ENCODE peak calls at places on chromosome 1, in ten cellular contexts. One of them, this sample, is unnamed.

GRCh38 chr1:28883242-28883616 is 31.1 kb upstream of the EPB41 start:
- DNase-seq in osteoblast: no peak
- DNase-seq in heart right ventricle: no peak
- DNase-seq in GM12864: no peak
- DNase-seq in HL-60: no peak
- DNase-seq in stomach: no peak
- DNase-seq in gastrocnemius medialis: no peak
- DNase-seq in fibroblast of pulmonary artery: no peak
- DNase-seq in thoracic aorta: no peak
- DNase-seq in dorsolateral prefrontal cortex: no peak
- DNase-seq in this sample: no peak

GRCh38 chr1:111559736-111560279 is 56.4 kb upstream of the ADORA3 start:
- DNase-seq in gastrocnemius medialis: no peak
- DNase-seq in osteoblast: peak; percentile 60
- DNase-seq in fibroblast of pulmonary artery: peak; percentile 42
- DNase-seq in stomach: no peak
- DNase-seq in GM12864: no peak
- DNase-seq in HL-60: no peak
- DNase-seq in dorsolateral prefrontal cortex: no peak
- DNase-seq in thoracic aorta: no peak
- DNase-seq in heart right ventricle: no peak
- DNase-seq in this sample: no peak

GRCh38 chr1:159877695-159878444 is 15.4 kb upstream of the VSIG8 start:
- DNase-seq in heart right ventricle: no peak
- DNase-seq in osteoblast: no peak
- DNase-seq in gastrocnemius medialis: no peak
- DNase-seq in GM12864: no peak
- DNase-seq in stomach: peak; percentile 58
- DNase-seq in fibroblast of pulmonary artery: no peak
- DNase-seq in thoracic aorta: no peak
- DNase-seq in dorsolateral prefrontal cortex: no peak
- DNase-seq in HL-60: no peak
- DNase-seq in this sample: no peak

GRCh38 chr1:55275976-55276375 is 60.8 kb upstream of the USP24 start:
- DNase-seq in GM12864: no peak
- DNase-seq in stomach: no peak
- DNase-seq in osteoblast: no peak
- DNase-seq in HL-60: no peak
- DNase-seq in heart right ventricle: no peak
- DNase-seq in fibroblast of pulmonary artery: peak; percentile 31
- DNase-seq in gastrocnemius medialis: no peak
- DNase-seq in dorsolateral prefrontal cortex: no peak
- DNase-seq in thoracic aorta: no peak
- DNase-seq in this sample: no peak

GRCh38 chr1:158972841-158973240 is 36.9 kb upstream of the IFI16 start:
- DNase-seq in stomach: no peak
- DNase-seq in fibroblast of pulmonary artery: peak; percentile 14
- DNase-seq in heart right ventricle: no peak
- DNase-seq in gastrocnemius medialis: no peak
- DNase-seq in thoracic aorta: no peak
- DNase-seq in GM12864: peak; percentile 13
- DNase-seq in osteoblast: no peak
- DNase-seq in HL-60: no peak
- DNase-seq in dorsolateral prefrontal cortex: no peak
- DNase-seq in this sample: no peak

GRCh38 chr1:97832490-97832889 is 88.3 kb downstream of the DPYD start:
- DNase-seq in HL-60: no peak
- DNase-seq in dorsolateral prefrontal cortex: no peak
- DNase-seq in thoracic aorta: no peak
- DNase-seq in gastrocnemius medialis: no peak
- DNase-seq in fibroblast of pulmonary artery: peak; percentile 44
- DNase-seq in stomach: no peak
- DNase-seq in GM12864: no peak
- DNase-seq in heart right ventricle: peak; percentile 60
- DNase-seq in osteoblast: no peak
- DNase-seq in this sample: no peak

GRCh38 chr1:245217853-245218608 is 63.2 kb downstream of the KIF26B start:
- DNase-seq in dorsolateral prefrontal cortex: no peak
- DNase-seq in heart right ventricle: no peak
- DNase-seq in GM12864: no peak
- DNase-seq in thoracic aorta: no peak
- DNase-seq in stomach: no peak
- DNase-seq in fibroblast of pulmonary artery: no peak
- DNase-seq in osteoblast: peak; percentile 57
- DNase-seq in HL-60: no peak
- DNase-seq in gastrocnemius medialis: no peak
- DNase-seq in this sample: no peak

GRCh38 chr1:72431810-72432209 is 149.5 kb upstream of the NEGR1 start:
- DNase-seq in stomach: no peak
- DNase-seq in thoracic aorta: no peak
- DNase-seq in heart right ventricle: no peak
- DNase-seq in dorsolateral prefrontal cortex: no peak
- DNase-seq in GM12864: no peak
- DNase-seq in HL-60: no peak
- DNase-seq in gastrocnemius medialis: no peak
- DNase-seq in fibroblast of pulmonary artery: no peak
- DNase-seq in osteoblast: no peak
- DNase-seq in this sample: no peak

DNA sequence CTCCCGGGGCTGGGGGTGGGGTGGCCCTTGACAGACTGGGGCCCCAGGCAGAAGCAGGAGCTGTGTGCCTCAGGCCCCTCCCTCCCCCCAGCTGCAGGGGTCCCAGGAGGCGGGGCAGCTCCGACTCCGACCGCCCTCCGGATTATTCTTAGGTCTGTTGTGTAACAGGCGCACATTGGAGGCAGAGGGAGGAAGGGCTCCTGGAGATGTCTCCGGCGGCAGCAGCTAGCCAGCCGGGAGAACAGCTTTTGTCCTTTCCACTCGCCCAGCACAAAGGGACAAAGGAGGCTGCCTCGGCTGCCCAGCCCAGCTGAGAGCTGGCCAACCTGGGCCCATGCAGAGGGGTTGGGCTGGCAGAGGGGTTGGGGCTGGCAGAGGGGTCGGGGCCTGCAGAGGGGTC is 29.7 kb upstream of the PLCH2 start:
- DNase-seq in GM12864: no peak
- DNase-seq in HL-60: no peak
- DNase-seq in fibroblast of pulmonary artery: no peak
- DNase-seq in heart right ventricle: no peak
- DNase-seq in stomach: no peak
- DNase-seq in thoracic aorta: no peak
- DNase-seq in gastrocnemius medialis: no peak
- DNase-seq in osteoblast: no peak
- DNase-seq in dorsolateral prefrontal cortex: peak; percentile 68
- DNase-seq in this sample: no peak
- H3K4me3 ChIP-seq in GM12864: no peak overlapping the region
- H3K4me3 ChIP-seq in HL-60: no peak overlapping the region
- H3K4me3 ChIP-seq in fibroblast of pulmonary artery: no peak overlapping the region
- H3K4me3 ChIP-seq in heart right ventricle: no peak overlapping the region
- H3K4me3 ChIP-seq in stomach: no peak overlapping the region
- H3K4me3 ChIP-seq in thoracic aorta: no peak overlapping the region
- H3K4me3 ChIP-seq in gastrocnemius medialis: no peak overlapping the region
- H3K4me3 ChIP-seq in osteoblast: no peak overlapping the region
- H3K4me3 ChIP-seq in dorsolateral prefrontal cortex: peak overlapping the region; percentile 29
- H3K4me3 ChIP-seq in this sample: no peak overlapping the region

GRCh38 chr1:145729661-145730436 is 10.6 kb downstream of the CD160 start:
- DNase-seq in thoracic aorta: no peak
- DNase-seq in fibroblast of pulmonary artery: no peak
- DNase-seq in gastrocnemius medialis: no peak
- DNase-seq in dorsolateral prefrontal cortex: no peak
- DNase-seq in stomach: no peak
- DNase-seq in osteoblast: no peak
- DNase-seq in GM12864: no peak
- DNase-seq in HL-60: no peak
- DNase-seq in heart right ventricle: no peak
- DNase-seq in this sample: no peak

GRCh38 chr1:145730467-145730866 is 11.2 kb downstream of the CD160 start:
- DNase-seq in stomach: no peak
- DNase-seq in gastrocnemius medialis: no peak
- DNase-seq in fibroblast of pulmonary artery: no peak
- DNase-seq in HL-60: no peak
- DNase-seq in osteoblast: no peak
- DNase-seq in heart right ventricle: no peak
- DNase-seq in GM12864: no peak
- DNase-seq in thoracic aorta: no peak
- DNase-seq in dorsolateral prefrontal cortex: no peak
- DNase-seq in this sample: no peak

GRCh38 chr1:145729196-145729595 is 9.9 kb downstream of the CD160 start:
- DNase-seq in dorsolateral prefrontal cortex: no peak
- DNase-seq in heart right ventricle: no peak
- DNase-seq in osteoblast: no peak
- DNase-seq in fibroblast of pulmonary artery: peak; percentile 21
- DNase-seq in gastrocnemius medialis: no peak
- DNase-seq in GM12864: no peak
- DNase-seq in thoracic aorta: no peak
- DNase-seq in HL-60: no peak
- DNase-seq in stomach: no peak
- DNase-seq in this sample: no peak

GRCh38 chr1:145736191-145736590 is 16.9 kb downstream of the CD160 start:
- DNase-seq in dorsolateral prefrontal cortex: no peak
- DNase-seq in HL-60: no peak
- DNase-seq in heart right ventricle: no peak
- DNase-seq in gastrocnemius medialis: no peak
- DNase-seq in osteoblast: no peak
- DNase-seq in thoracic aorta: no peak
- DNase-seq in fibroblast of pulmonary artery: no peak
- DNase-seq in GM12864: no peak
- DNase-seq in stomach: no peak
- DNase-seq in this sample: no peak

DNA sequence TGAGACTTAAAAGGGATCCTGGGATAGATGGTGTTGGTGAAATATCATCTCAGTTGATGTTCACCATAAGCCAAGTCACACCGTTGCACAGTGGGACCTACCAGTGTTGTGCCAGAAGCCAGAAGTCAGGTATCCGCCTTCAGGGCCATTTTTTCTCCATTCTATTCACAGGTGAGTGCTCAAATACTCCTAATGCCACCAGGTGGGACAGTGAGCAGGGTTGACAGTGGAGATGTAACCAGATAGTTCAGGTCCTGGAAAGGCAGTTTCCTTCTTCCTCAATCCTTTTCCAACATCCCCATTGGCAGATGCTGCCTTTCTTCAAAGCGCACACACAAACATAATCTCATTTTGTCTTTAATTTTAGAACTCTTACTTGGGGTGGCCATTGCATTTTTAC is 11.6 kb downstream of the CD160 start:
- DNase-seq in fibroblast of pulmonary artery: no peak
- DNase-seq in HL-60: no peak
- DNase-seq in osteoblast: no peak
- DNase-seq in GM12864: no peak
- DNase-seq in gastrocnemius medialis: no peak
- DNase-seq in stomach: no peak
- DNase-seq in thoracic aorta: no peak
- DNase-seq in heart right ventricle: no peak
- DNase-seq in dorsolateral prefrontal cortex: no peak
- DNase-seq in this sample: no peak
- TF ChIP-seq CTCF in fibroblast of pulmonary artery: no peak
- TF ChIP-seq CTCF in HL-60: no peak
- TF ChIP-seq CTCF in osteoblast: no peak
- TF ChIP-seq CTCF in GM12864: no peak
- TF ChIP-seq CTCF in gastrocnemius medialis: no peak
- TF ChIP-seq CTCF in stomach: no peak
- TF ChIP-seq CTCF in thoracic aorta: no peak
- TF ChIP-seq CTCF in heart right ventricle: no peak
- TF ChIP-seq CTCF in dorsolateral prefrontal cortex: no peak
- TF ChIP-seq CTCF in this sample: no peak

DNA sequence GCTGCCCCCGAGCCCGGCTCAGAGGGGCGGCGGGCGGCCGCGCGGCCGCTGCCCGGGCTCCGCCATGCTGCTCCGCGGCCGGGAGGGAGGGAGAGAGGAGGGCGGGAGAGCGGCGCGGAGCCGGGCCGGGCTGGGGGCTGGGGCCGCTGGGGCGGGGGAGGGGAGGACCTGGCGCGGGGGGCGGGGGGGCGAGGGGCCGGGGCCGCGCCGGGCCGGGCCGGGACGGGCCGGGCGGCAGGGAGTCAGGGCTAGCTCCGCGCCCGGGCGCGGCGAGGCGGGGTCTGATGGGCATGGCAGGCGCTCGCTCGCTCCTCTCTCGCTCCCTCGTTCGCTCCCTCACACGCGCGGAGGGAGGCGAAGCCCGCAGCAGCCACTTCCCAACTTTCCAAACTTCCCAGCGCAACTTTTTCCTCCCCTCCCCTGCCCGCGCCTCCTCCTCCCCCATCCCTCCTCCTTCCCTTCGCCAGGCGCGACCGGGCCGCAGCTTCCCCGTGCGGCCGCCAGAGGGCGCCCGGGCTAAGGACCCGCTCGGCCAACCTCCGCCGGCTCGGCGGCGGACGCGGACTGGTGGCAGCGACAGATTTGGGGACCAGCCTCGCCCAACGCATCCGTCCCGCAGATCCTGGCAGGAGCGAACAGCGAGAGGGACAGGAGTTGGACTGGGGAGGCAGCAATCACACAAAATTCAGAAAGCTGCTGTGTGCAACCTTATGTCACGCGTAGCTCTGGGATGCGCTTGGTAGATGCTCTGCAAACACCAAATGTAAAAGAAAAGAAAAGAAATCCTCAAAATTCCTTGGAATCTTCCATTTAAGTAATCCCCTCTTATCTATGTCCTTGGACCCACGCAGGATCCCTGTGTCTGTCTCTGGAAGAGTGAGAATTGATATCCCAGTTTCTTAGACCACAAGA is at the start of gene TRABD2B:
- DNase-seq in gastrocnemius medialis: peak; percentile 65
- DNase-seq in osteoblast: peak; percentile 100
- DNase-seq in dorsolateral prefrontal cortex: peak; percentile 77
- DNase-seq in fibroblast of pulmonary artery: peak; percentile 69
- DNase-seq in stomach: peak; percentile 79
- DNase-seq in HL-60: peak; percentile 35
- DNase-seq in GM12864: no peak
- DNase-seq in thoracic aorta: peak; percentile 43
- DNase-seq in heart right ventricle: peak; percentile 76
- DNase-seq in this sample: no peak
- H3K4me3 ChIP-seq in gastrocnemius medialis: peak within 1 kb of the TSS; percentile 60
- H3K4me3 ChIP-seq in osteoblast: peak within 1 kb of the TSS; percentile 58
- H3K4me3 ChIP-seq in dorsolateral prefrontal cortex: peak within 1 kb of the TSS; percentile 64
- H3K4me3 ChIP-seq in fibroblast of pulmonary artery: peak within 1 kb of the TSS; percentile 47
- H3K4me3 ChIP-seq in stomach: peak within 1 kb of the TSS; percentile 73
- H3K4me3 ChIP-seq in HL-60: peak within 1 kb of the TSS; percentile 37
- H3K4me3 ChIP-seq in GM12864: no peak within 1 kb of the TSS
- H3K4me3 ChIP-seq in thoracic aorta: peak within 1 kb of the TSS; percentile 88
- H3K4me3 ChIP-seq in heart right ventricle: peak within 1 kb of the TSS; percentile 72
- H3K4me3 ChIP-seq in this sample: peak within 1 kb of the TSS; percentile 50

GRCh38 chr1:243898278-243898677 is 48.2 kb upstream of the AKT3 start:
- DNase-seq in stomach: no peak
- DNase-seq in HL-60: no peak
- DNase-seq in heart right ventricle: no peak
- DNase-seq in thoracic aorta: no peak
- DNase-seq in gastrocnemius medialis: no peak
- DNase-seq in fibroblast of pulmonary artery: no peak
- DNase-seq in GM12864: no peak
- DNase-seq in osteoblast: no peak
- DNase-seq in dorsolateral prefrontal cortex: no peak
- DNase-seq in this sample: no peak

GRCh38 chr1:243903023-243903422 is 53.0 kb upstream of the AKT3 start:
- DNase-seq in heart right ventricle: no peak
- DNase-seq in stomach: no peak
- DNase-seq in osteoblast: no peak
- DNase-seq in GM12864: no peak
- DNase-seq in dorsolateral prefrontal cortex: no peak
- DNase-seq in HL-60: no peak
- DNase-seq in fibroblast of pulmonary artery: no peak
- DNase-seq in thoracic aorta: no peak
- DNase-seq in gastrocnemius medialis: no peak
- DNase-seq in this sample: no peak

GRCh38 chr1:243902100-243902499 is 52.1 kb upstream of the AKT3 start:
- DNase-seq in gastrocnemius medialis: no peak
- DNase-seq in thoracic aorta: no peak
- DNase-seq in HL-60: no peak
- DNase-seq in dorsolateral prefrontal cortex: no peak
- DNase-seq in fibroblast of pulmonary artery: no peak
- DNase-seq in stomach: no peak
- DNase-seq in osteoblast: no peak
- DNase-seq in heart right ventricle: no peak
- DNase-seq in GM12864: no peak
- DNase-seq in this sample: no peak

DNA sequence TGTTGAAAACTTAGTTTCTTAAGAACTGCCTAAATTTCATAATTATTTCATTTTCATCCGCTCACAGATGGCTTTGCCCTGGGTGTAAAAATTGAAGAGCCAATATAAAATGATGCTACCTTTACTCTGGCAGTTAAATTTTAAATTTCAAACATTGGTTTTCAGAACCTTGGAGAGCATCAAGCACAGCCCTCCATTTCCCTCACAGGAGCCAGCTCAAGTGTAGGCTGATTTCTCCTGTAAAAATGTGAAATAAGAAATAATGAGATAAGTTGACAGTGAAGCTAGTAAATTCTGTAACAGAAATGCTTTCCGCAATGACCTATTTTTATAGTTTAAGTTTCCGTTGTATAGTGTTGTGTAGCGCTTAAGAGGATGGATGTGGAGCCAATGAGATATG is 53.9 kb upstream of the AKT3 start:
- DNase-seq in osteoblast: no peak
- DNase-seq in heart right ventricle: no peak
- DNase-seq in gastrocnemius medialis: no peak
- DNase-seq in GM12864: no peak
- DNase-seq in HL-60: no peak
- DNase-seq in stomach: no peak
- DNase-seq in fibroblast of pulmonary artery: peak; percentile 57
- DNase-seq in thoracic aorta: no peak
- DNase-seq in dorsolateral prefrontal cortex: no peak
- DNase-seq in this sample: no peak
- TF ChIP-seq CTCF in osteoblast: no peak
- TF ChIP-seq CTCF in heart right ventricle: no peak
- TF ChIP-seq CTCF in gastrocnemius medialis: no peak
- TF ChIP-seq CTCF in GM12864: no peak
- TF ChIP-seq CTCF in HL-60: no peak
- TF ChIP-seq CTCF in stomach: no peak
- TF ChIP-seq CTCF in fibroblast of pulmonary artery: no peak
- TF ChIP-seq CTCF in thoracic aorta: no peak
- TF ChIP-seq CTCF in dorsolateral prefrontal cortex: no peak
- TF ChIP-seq CTCF in this sample: no peak

This sample was measured in AG09309.